ENCODE peak calls at places on chromosome 17, in eight cellular contexts. X is stomach, Y is ascending aorta, H is psoas muscle, F is tibial nerve, Q is thoracic aorta, W is GM12878, N is upper lobe of right lung. I is an unnamed sample.

GRCh38 chr17:48529191-48529979 is 1.4 kb downstream of the HOXB1 start:
- DNase-seq in X (no peak), Y (no peak), H (no peak), F (no peak), Q (no peak), W (no peak), N (no peak), I (no peak)

GRCh38 chr17:10266477-10266876 is 68.1 kb upstream of the GAS7 start:
- DNase-seq in X (no peak), Y (no peak), H (no peak), F (no peak), Q (no peak), W (peak; percentile 26), N (no peak), I (no peak)

GRCh38 chr17:21129023-21129681 is 2.4 kb downstream of the DHRS7B start:
- DNase-seq in X (no peak), Y (no peak), H (peak; percentile 38), F (peak; percentile 43), Q (no peak), W (no peak), N (no peak), I (peak; percentile 76)

GRCh38 chr17:59456923-59457615 is 108.3 kb upstream of the DHX40 start:
- DNase-seq in X (no peak), Y (no peak), H (no peak), F (no peak), Q (no peak), W (no peak), N (no peak), I (no peak)

GRCh38 chr17:13176436-13176835 is 158.6 kb upstream of the ELAC2 start:
- DNase-seq in X (no peak), Y (no peak), H (no peak), F (no peak), Q (no peak), W (no peak), N (no peak), I (no peak)

GRCh38 chr17:72187544-72187943 is 66.7 kb downstream of the SOX9 start:
- DNase-seq in X (peak; percentile 72), Y (peak; percentile 65), H (peak; percentile 58), F (peak; percentile 56), Q (no peak), W (no peak), N (no peak), I (peak; percentile 85)

GRCh38 chr17:44608732-44609435 is 47.4 kb upstream of the MEIOC start:
- DNase-seq in X (no peak), Y (no peak), H (no peak), F (no peak), Q (no peak), W (no peak), N (no peak), I (no peak)

GRCh38 chr17:3904486-3904885 is 11.6 kb upstream of the CAMKK1 start:
- DNase-seq in X (no peak), Y (no peak), H (no peak), F (no peak), Q (no peak), W (no peak), N (no peak), I (no peak)

GRCh38 chr17:75087182-75087557 is 584 bp upstream of the SLC16A5 start:
- DNase-seq in X (no peak), Y (no peak), H (no peak), F (no peak), Q (no peak), W (no peak), N (no peak), I (no peak)

GRCh38 chr17:75088902-75089417 is 1.2 kb downstream of the SLC16A5 start:
- DNase-seq in X (peak; percentile 60), Y (no peak), H (no peak), F (no peak), Q (no peak), W (no peak), N (no peak), I (no peak)

GRCh38 chr17:75087558-75088453 is at the start of gene SLC16A5:
- DNase-seq in X (peak; percentile 85), Y (peak; percentile 86), H (peak; percentile 92), F (peak; percentile 65), Q (no peak), W (no peak), N (peak; percentile 98), I (peak; percentile 93)

GRCh38 chr17:75086496-75087181 is 1.1 kb upstream of the SLC16A5 start:
- DNase-seq in X (peak; percentile 50), Y (no peak), H (no peak), F (no peak), Q (no peak), W (no peak), N (no peak), I (no peak)

DNA sequence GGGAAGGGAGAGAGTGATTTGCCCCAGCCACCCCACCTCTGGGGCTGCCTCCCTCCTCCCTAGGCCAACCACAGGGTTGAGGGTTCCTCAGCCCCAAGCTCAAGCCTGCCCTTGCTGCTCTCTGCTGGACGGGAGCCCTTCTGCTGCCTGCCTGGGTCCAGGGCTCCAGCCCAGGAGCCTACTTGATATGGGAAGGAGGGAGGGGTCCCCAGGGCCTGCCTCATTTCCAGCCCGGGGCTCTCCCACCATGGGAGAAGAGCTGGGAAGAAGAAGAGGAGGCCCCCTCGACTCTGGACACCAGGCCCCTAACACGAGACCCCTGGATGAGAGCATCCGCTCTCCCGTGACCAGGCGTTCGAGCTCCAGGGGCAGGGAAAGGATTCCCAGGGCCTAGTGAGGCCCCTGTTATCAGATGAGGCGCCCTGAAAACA is 726 bp downstream of the SLC16A5 start:
- DNase-seq in X (no peak), Y (no peak), H (no peak), F (no peak), Q (no peak), W (no peak), N (no peak), I (no peak)
- H3K4me1 ChIP-seq in X (peaks cover 63% of the 10 kb centered on the region), Y (peaks cover 3% of the 10 kb centered on the region), H (peaks cover 20% of the 10 kb centered on the region), F (no peaks in the 10 kb centered on the region), Q (peaks cover 5% of the 10 kb centered on the region), W (peaks cover 13% of the 10 kb centered on the region), N (peaks cover 57% of the 10 kb centered on the region), I (peaks cover 13% of the 10 kb centered on the region)

DNA sequence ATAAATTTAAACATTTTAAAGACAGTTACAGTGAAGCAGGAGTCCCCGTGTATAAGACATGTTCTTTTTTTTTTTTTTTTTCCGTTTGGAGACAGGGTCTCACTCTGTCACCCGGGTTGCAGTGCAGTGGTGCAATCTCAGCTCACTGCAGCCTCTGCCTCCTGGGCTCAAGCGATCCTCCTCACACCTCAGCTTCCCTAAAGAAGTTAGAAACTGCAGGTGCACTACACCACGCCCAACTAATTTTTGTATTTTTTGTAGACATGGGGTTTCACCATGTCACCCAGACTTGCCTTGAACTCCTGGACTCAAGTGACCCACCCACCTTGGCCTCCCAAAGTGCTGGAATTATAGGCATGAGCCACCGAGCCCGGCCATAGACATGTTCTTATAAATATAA is 3.0 kb downstream of the EVI2B start:
- DNase-seq in X (no peak), Y (no peak), H (no peak), F (no peak), Q (no peak), W (no peak), N (no peak), I (no peak)
- H3K4me1 ChIP-seq in X (no peaks in the 10 kb centered on the region), Y (no peaks in the 10 kb centered on the region), H (no peaks in the 10 kb centered on the region), F (no peaks in the 10 kb centered on the region), Q (peaks cover 1% of the 10 kb centered on the region), W (peaks cover 27% of the 10 kb centered on the region), N (no peaks in the 10 kb centered on the region), I (peaks cover 6% of the 10 kb centered on the region)

GRCh38 chr17:39659286-39660010 is 5.7 kb upstream of the TCAP start:
- DNase-seq in X (no peak), Y (no peak), H (no peak), F (no peak), Q (no peak), W (no peak), N (no peak), I (no peak)
- H3K4me1 ChIP-seq in X (peaks cover 55% of the 10 kb centered on the region), Y (peaks cover 4% of the 10 kb centered on the region), H (peaks cover 49% of the 10 kb centered on the region), F (no peaks in the 10 kb centered on the region), Q (no peaks in the 10 kb centered on the region), W (peaks cover 6% of the 10 kb centered on the region), N (peaks cover 42% of the 10 kb centered on the region), I (peaks cover 13% of the 10 kb centered on the region)

DNA sequence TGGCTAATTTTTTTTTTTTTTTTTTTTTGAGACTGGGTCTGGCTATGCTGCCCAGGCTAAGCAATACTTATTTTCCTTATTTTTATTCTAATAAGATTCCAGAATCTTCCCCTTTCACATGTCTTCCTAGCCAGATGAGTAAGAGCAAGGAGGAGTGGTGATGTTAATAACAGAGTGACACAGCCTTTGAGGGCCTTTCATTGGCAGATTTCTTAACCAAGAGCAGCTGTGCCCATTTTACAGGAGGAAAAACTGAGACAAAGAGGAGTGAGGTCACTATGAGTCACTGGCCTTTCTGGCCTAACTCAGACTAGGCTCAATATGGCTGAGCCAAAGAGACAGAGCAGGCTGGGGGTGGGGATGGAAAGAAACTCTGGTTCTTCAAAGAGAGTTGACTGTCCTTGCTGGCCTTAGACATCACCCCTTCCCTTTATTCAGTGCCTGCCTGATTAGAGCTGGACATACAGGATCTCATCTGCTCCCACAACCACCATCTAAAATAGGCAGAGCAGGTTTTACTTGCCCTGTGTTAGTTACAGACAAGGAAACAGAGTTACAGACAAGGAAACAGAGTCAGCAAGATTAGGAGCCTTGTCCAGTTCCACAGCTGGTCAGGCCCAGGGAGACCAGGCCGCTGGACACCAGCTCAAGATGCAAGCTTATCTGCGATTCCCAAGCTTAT is 50.0 kb upstream of the TOB1 start:
- DNase-seq in X (no peak), Y (no peak), H (no peak), F (no peak), Q (no peak), W (no peak), N (no peak), I (no peak)
- H3K4me1 ChIP-seq in X (peaks cover 68% of the 10 kb centered on the region), Y (no peaks in the 10 kb centered on the region), H (peaks cover 23% of the 10 kb centered on the region), F (no peaks in the 10 kb centered on the region), Q (peaks cover 12% of the 10 kb centered on the region), W (peaks cover 20% of the 10 kb centered on the region), N (peaks cover 11% of the 10 kb centered on the region), I (peaks cover 24% of the 10 kb centered on the region)

GRCh38 chr17:66667090-66667489 is 167.8 kb upstream of the CACNG5 start:
- DNase-seq in X (no peak), Y (no peak), H (no peak), F (no peak), Q (no peak), W (no peak), N (no peak), I (no peak)
- H3K4me1 ChIP-seq in X (peaks cover under 1% of the 10 kb centered on the region), Y (no peaks in the 10 kb centered on the region), H (no peaks in the 10 kb centered on the region), F (no peaks in the 10 kb centered on the region), Q (no peaks in the 10 kb centered on the region), W (no peaks in the 10 kb centered on the region), N (no peaks in the 10 kb centered on the region), I (peaks cover 7% of the 10 kb centered on the region)

GRCh38 chr17:7839890-7840260 is 5.9 kb downstream of the KDM6B start:
- DNase-seq in X (no peak), Y (peak; percentile 42), H (no peak), F (no peak), Q (no peak), W (no peak), N (no peak), I (peak; percentile 47)
- H3K4me1 ChIP-seq in X (peaks cover 74% of the 10 kb centered on the region), Y (peaks cover 8% of the 10 kb centered on the region), H (peaks cover 37% of the 10 kb centered on the region), F (no peaks in the 10 kb centered on the region), Q (peaks cover 21% of the 10 kb centered on the region), W (peaks cover 33% of the 10 kb centered on the region), N (peaks cover 46% of the 10 kb centered on the region), I (peaks cover 25% of the 10 kb centered on the region)

I was measured in cardiac muscle cell.